ENCODE peak calls at places on chromosomes 7 and 10, in seven cellular contexts. X, E, P, T, Y, O and J are unnamed samples.

GRCh38 chr7:88226886-88227516 is 7.2 kb upstream of the SRI start:
- DNase-seq in T (no peak), E (no peak), P (peak; percentile 10), O (no peak), Y (no peak), X (peak; percentile 70), J (no peak)

GRCh38 chr10:51000976-51001375 is 73.3 kb upstream of the PRKG1 start:
- DNase-seq in E (no peak), T (no peak), X (no peak), Y (no peak), P (peak; percentile 39), O (no peak), J (no peak)

GRCh38 chr7:108824840-108825540 is 255.3 kb downstream of the DNAJB9 start:
- DNase-seq in O (no peak), T (no peak), Y (no peak), P (no peak), E (no peak), X (peak; percentile 63), J (no peak)

GRCh38 chr7:123122951-123123350 is 76.8 kb downstream of the SLC13A1 start:
- DNase-seq in X (no peak), E (no peak), T (no peak), P (peak; percentile 36), O (no peak), Y (no peak), J (no peak)

GRCh38 chr10:43046288-43046991 is 30.4 kb upstream of the RET start:
- DNase-seq in X (no peak), E (no peak), P (no peak), O (no peak), T (no peak), Y (no peak), J (no peak)

GRCh38 chr7:158976849-158977593 is 120.7 kb downstream of the DYNC2I1 start:
- DNase-seq in X (peak; percentile 7), Y (peak; percentile 43), P (peak; percentile 70), T (peak; percentile 73), E (peak; percentile 83), O (peak; percentile 67), J (peak; percentile 62)

GRCh38 chr7:13411151-13411550 is 578.3 kb downstream of the ETV1 start:
- DNase-seq in Y (no peak), O (peak; percentile 4), X (no peak), P (no peak), T (no peak), E (no peak), J (no peak)

GRCh38 chr7:132485600-132486594 is 90.4 kb downstream of the PLXNA4 start:
- DNase-seq in T (peak; percentile 15), P (no peak), O (no peak), X (no peak), Y (no peak), E (peak; percentile 30), J (peak; percentile 7)

GRCh38 chr10:123390332-123390731 is 236.1 kb downstream of the BUB3 start:
- DNase-seq in Y (no peak), P (no peak), X (no peak), T (no peak), E (peak; percentile 20), O (no peak), J (no peak)

GRCh38 chr7:98366562-98366938 is 34.3 kb downstream of the BAIAP2L1 start:
- DNase-seq in T (no peak), O (no peak), Y (no peak), E (no peak), X (no peak), P (no peak), J (no peak)